ENCODE peak calls at places on chromosomes 1 and 21, in five cellular contexts. C, J, D, H and F are unnamed samples.

GRCh38 chr1:233143266-233143665 is 152.3 kb downstream of the PCNX2 start:
- DNase-seq in C (peak), J (no peak), D (no peak), H (no peak), F (peak)

GRCh38 chr1:22105611-22106207 is 37.2 kb downstream of the WNT4 start:
- DNase-seq in C (peak), J (peak), D (peak), H (no peak), F (peak)

GRCh38 chr21:45823100-45823681 is 158.4 kb upstream of the COL6A1 start:
- DNase-seq in C (no peak), J (no peak), D (no peak), H (no peak), F (no peak)

GRCh38 chr1:61184035-61184713 is 101.8 kb downstream of the NFIA start:
- DNase-seq in C (no peak), J (peak), D (peak), H (no peak), F (peak)

GRCh38 chr1:223363057-223363855 is 720 bp downstream of the SUSD4 start:
- DNase-seq in C (peak), J (peak), D (peak), H (no peak), F (no peak)

GRCh38 chr1:14590781-14591180 is 7.7 kb upstream of the KAZN start:
- DNase-seq in C (peak), J (no peak), D (no peak), H (no peak), F (no peak)

GRCh38 chr1:32224285-32224684 is 2.1 kb downstream of the EIF3I start:
- DNase-seq in C (no peak), J (no peak), D (no peak), H (no peak), F (no peak)

GRCh38 chr1:167515461-167515860 is 2.9 kb downstream of the CD247 start:
- DNase-seq in C (no peak), J (no peak), D (no peak), H (no peak), F (no peak)

GRCh38 chr1:3799976-3800685 is 3.8 kb upstream of the LRRC47 start:
- DNase-seq in C (no peak), J (no peak), D (no peak), H (no peak), F (no peak)

GRCh38 chr1:168148916-168149315 is 12.2 kb upstream of the GPR161 start:
- DNase-seq in C (no peak), J (no peak), D (no peak), H (peak), F (no peak)

GRCh38 chr1:152408664-152409063 is 5.4 kb downstream of the CRNN start:
- DNase-seq in C (no peak), J (no peak), D (no peak), H (no peak), F (no peak)

GRCh38 chr1:7470904-7471638 is 300.0 kb upstream of the VAMP3 start:
- DNase-seq in C (no peak), J (peak), D (peak), H (peak), F (no peak)

GRCh38 chr1:204544321-204544720 is 28.1 kb downstream of the MDM4 start:
- DNase-seq in C (no peak), J (peak), D (no peak), H (no peak), F (no peak)

GRCh38 chr21:45150630-45151265 is 76.4 kb downstream of the ADARB1 start:
- DNase-seq in C (no peak), J (no peak), D (no peak), H (no peak), F (no peak)

GRCh38 chr21:33299181-33299752 is 25.5 kb upstream of the IFNAR1 start:
- DNase-seq in C (peak), J (no peak), D (no peak), H (peak), F (no peak)

GRCh38 chr1:34984435-34985062 is 598 bp downstream of the TMEM35B start:
- DNase-seq in C (peak), J (peak), D (peak), H (no peak), F (no peak)

GRCh38 chr1:108561731-108562326 is 1.9 kb downstream of the EEIG2 start:
- DNase-seq in C (peak), J (no peak), D (peak), H (no peak), F (no peak)

GRCh38 chr1:210360852-210361477 is 32.3 kb downstream of the HHAT start:
- DNase-seq in C (peak), J (peak), D (peak), H (no peak), F (no peak)

GRCh38 chr1:112231331-112231730 is 164.7 kb upstream of the CTTNBP2NL start:
- DNase-seq in C (no peak), J (no peak), D (no peak), H (no peak), F (no peak)

GRCh38 chr1:231693361-231694080 is 66.9 kb downstream of the DISC1 start:
- DNase-seq in C (no peak), J (no peak), D (no peak), H (no peak), F (no peak)

GRCh38 chr21:38619865-38620513 is 121.7 kb upstream of the ERG start:
- DNase-seq in C (no peak), J (no peak), D (no peak), H (no peak), F (no peak)

GRCh38 chr1:3785458-3786157 is 10.7 kb downstream of the LRRC47 start:
- DNase-seq in C (peak), J (no peak), D (peak), H (no peak), F (no peak)

GRCh38 chr1:161730050-161730564 is 8.8 kb downstream of the FCRLB start:
- DNase-seq in C (no peak), J (peak), D (no peak), H (no peak), F (no peak)

GRCh38 chr1:210099921-210100320 is 132.7 kb upstream of the SERTAD4 start:
- DNase-seq in C (no peak), J (no peak), D (no peak), H (no peak), F (no peak)

GRCh38 chr1:240611228-240611618 is 732 bp downstream of the GREM2 start:
- DNase-seq in C (no peak), J (no peak), D (peak), H (no peak), F (no peak)

GRCh38 chr21:20591294-20591693 is 406.9 kb upstream of the NCAM2 start:
- DNase-seq in C (peak), J (no peak), D (no peak), H (no peak), F (no peak)

GRCh38 chr1:175221548-175222175 is 29.1 kb upstream of the KIAA0040 start:
- DNase-seq in C (peak), J (no peak), D (no peak), H (no peak), F (no peak)

GRCh38 chr1:231855966-231856365 is 229.4 kb downstream of the DISC1 start:
- DNase-seq in C (no peak), J (no peak), D (no peak), H (no peak), F (no peak)

GRCh38 chr1:45493116-45493697 is 2.2 kb upstream of the TESK2 start:
- DNase-seq in C (peak), J (peak), D (peak), H (no peak), F (no peak)

GRCh38 chr1:206955476-206956312 is 9.4 kb upstream of the PIGR start:
- DNase-seq in C (peak), J (no peak), D (no peak), H (no peak), F (no peak)

GRCh38 chr1:2093636-2094035 is 43.4 kb downstream of the PRKCZ start:
- DNase-seq in C (no peak), J (no peak), D (no peak), H (no peak), F (no peak)

GRCh38 chr1:2090216-2090890 is 40.1 kb downstream of the PRKCZ start:
- DNase-seq in C (no peak), J (no peak), D (no peak), H (no peak), F (no peak)

GRCh38 chr1:2089051-2089450 is 38.8 kb downstream of the PRKCZ start:
- DNase-seq in C (no peak), J (no peak), D (no peak), H (no peak), F (no peak)

GRCh38 chr1:2093055-2093454 is 42.8 kb downstream of the PRKCZ start:
- DNase-seq in C (no peak), J (no peak), D (no peak), H (no peak), F (no peak)

GRCh38 chr1:2091611-2092604 is 41.7 kb downstream of the PRKCZ start:
- DNase-seq in C (peak), J (no peak), D (no peak), H (no peak), F (no peak)
- H3K9ac ChIP-seq in C (no peak), J (no peak), D (no peak), H (no peak), F (no peak)

GRCh38 chr21:35593000-35593502 is 467.3 kb downstream of the SETD4 start:
- DNase-seq in C (peak), J (peak), D (no peak), H (no peak), F (no peak)
- H3K9ac ChIP-seq in C (no peak), J (no peak), D (no peak), H (no peak), F (no peak)

GRCh38 chr1:16218674-16219071 is 6.2 kb upstream of the ARHGEF19 start:
- DNase-seq in C (no peak), J (no peak), D (no peak), H (no peak), F (no peak)

GRCh38 chr1:16218014-16218673 is 5.7 kb upstream of the ARHGEF19 start:
- DNase-seq in C (no peak), J (no peak), D (no peak), H (no peak), F (no peak)

GRCh38 chr1:16215882-16216753 is 3.7 kb upstream of the ARHGEF19 start:
- DNase-seq in C (peak), J (peak), D (peak), H (peak), F (no peak)

GRCh38 chr1:16220101-16220500 is 7.6 kb upstream of the ARHGEF19 start:
- DNase-seq in C (no peak), J (no peak), D (no peak), H (no peak), F (no peak)

DNA sequence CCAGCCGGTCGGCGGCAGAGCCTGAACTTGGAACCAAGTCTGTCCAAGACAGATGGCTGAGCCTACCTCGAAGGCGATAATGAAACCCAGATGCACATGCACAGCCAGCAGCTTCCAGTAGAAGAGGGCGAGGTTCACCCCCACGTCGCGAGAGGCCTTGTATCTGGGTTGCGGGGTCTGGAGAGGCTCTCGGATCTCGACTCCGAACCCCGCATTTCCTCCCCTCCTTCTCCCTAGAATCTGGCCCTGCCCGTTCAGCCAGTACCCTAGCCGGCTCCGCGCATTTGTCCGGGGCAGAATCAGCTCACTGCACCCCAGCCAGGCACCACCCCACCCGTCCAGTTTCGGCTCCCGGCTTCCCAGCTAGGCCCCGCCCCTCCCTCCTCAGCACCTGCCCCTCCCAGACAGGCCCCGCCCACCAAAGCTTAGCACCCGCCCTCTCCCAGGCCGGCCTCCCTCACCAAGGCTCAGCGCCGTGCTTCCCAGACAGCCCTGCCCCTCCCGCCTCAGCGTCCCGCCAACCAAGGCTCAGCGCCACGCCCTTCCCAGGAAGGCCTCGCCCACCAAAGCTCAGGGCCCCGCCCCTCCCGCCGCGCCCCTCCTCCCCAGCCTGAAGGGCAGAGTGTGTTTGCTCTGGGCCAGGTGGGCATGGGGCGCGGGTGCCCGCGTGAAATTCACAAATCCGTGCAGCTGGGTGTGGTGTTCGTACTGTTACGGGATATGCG is 4.8 kb upstream of the ARHGEF19 start:
- DNase-seq in C (peak), J (peak), D (peak), H (peak), F (peak)
- H3K9ac ChIP-seq in C (peak), J (peak), D (peak), H (no peak), F (peak)

GRCh38 chr1:186974774-186975181 is 146.0 kb downstream of the PLA2G4A start:
- DNase-seq in C (no peak), J (peak), D (peak), H (no peak), F (peak)
- H3K9ac ChIP-seq in C (no peak), J (no peak), D (peak), H (no peak), F (peak)

GRCh38 chr1:79790950-79791349 is 784.4 kb upstream of the ADGRL4 start:
- DNase-seq in C (no peak), J (peak), D (no peak), H (no peak), F (no peak)

GRCh38 chr1:79796434-79796833 is 789.9 kb upstream of the ADGRL4 start:
- DNase-seq in C (no peak), J (no peak), D (no peak), H (no peak), F (no peak)

GRCh38 chr1:79787631-79788030 is 781.1 kb upstream of the ADGRL4 start:
- DNase-seq in C (no peak), J (no peak), D (no peak), H (no peak), F (no peak)

GRCh38 chr1:79792212-79792575 is 785.7 kb upstream of the ADGRL4 start:
- DNase-seq in C (no peak), J (peak), D (no peak), H (no peak), F (no peak)

DNA sequence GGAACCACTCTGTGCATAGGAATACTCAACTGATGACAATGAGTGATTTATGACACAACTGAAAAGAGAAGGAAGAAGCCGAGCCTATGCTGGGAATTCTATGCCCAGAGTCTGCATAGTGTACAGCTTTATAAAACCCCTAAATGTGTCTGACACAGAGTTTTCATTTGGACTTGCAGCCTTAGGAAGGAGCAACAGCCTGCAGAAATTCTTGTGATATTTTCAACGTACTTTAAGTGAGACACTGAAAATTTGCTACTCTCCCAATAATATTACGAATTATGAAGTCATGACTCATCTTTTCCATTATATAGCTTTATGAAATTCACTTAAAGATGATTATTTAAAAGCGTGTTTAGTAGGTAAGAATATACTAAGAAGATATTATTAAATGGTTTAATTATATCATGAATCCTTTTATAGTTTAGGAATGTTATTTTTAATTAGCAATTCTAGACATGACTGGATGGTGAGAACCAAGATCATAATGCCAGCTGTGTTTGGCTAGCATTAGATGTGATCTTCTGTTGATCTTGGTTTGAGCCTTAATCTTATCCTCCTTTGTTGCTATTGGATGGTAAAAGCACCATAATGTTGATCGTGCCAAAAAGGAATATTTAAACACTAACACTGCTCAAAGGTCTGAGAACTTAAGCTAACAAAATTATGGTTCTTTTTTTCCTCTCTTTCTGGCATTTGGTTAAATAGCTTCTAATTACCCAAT is 785.1 kb upstream of the ADGRL4 start:
- DNase-seq in C (no peak), J (no peak), D (no peak), H (no peak), F (no peak)
- H3K9ac ChIP-seq in C (no peak), J (no peak), D (no peak), H (no peak), F (no peak)

GRCh38 chr1:200895801-200896570 is 1.3 kb downstream of the INAVA start:
- DNase-seq in C (no peak), J (no peak), D (no peak), H (no peak), F (no peak)

GRCh38 chr1:200894712-200895447 is at the start of gene INAVA:
- DNase-seq in C (no peak), J (no peak), D (no peak), H (no peak), F (no peak)

GRCh38 chr1:200895448-200895799 is 724 bp downstream of the INAVA start:
- DNase-seq in C (no peak), J (no peak), D (no peak), H (no peak), F (no peak)

GRCh38 chr1:200897188-200897710 is 2.5 kb downstream of the INAVA start:
- DNase-seq in C (no peak), J (no peak), D (no peak), H (no peak), F (no peak)

DNA sequence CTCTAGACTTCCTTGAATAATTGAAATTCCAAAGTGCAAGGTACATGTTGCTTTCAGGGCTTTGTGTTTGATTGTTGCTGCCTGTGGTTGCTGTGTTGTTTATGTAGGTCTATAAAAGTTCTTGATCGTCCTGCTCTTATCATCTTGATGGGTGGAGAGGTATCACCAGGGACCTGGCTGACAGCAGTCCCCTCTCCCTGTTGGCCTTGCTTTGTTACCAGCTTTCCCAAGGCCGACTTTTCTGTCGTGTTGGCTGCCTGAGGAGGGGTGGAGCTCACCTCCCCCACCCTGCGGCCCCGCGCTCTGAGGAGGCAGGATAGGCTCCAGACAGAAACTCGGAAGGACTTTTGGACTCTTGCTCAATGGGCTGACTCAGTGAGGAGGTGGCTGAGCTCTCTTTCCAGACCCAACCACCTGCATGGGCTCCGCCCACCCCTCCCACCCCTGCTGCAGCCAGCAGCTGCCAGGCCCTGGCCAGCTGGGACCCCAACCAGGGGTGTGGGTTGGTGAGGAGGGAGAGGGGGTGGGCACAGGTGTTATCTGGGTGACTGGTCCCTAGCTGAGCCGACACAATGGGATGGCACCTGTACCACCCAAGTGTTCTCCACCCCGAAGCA is 2.0 kb downstream of the INAVA start:
- DNase-seq in C (peak), J (no peak), D (no peak), H (no peak), F (no peak)
- H3K9ac ChIP-seq in C (no peak), J (no peak), D (no peak), H (no peak), F (no peak)

GRCh38 chr21:25579402-25580016 is 27.8 kb downstream of the MRPL39 start:
- DNase-seq in C (no peak), J (no peak), D (no peak), H (no peak), F (no peak)

GRCh38 chr21:25582888-25583287 is 24.4 kb downstream of the MRPL39 start:
- DNase-seq in C (no peak), J (no peak), D (no peak), H (no peak), F (no peak)

GRCh38 chr21:25582164-25582563 is 25.1 kb downstream of the MRPL39 start:
- DNase-seq in C (no peak), J (no peak), D (no peak), H (no peak), F (no peak)

GRCh38 chr21:25577765-25578069 is 29.6 kb downstream of the MRPL39 start:
- DNase-seq in C (no peak), J (no peak), D (no peak), H (no peak), F (no peak)

DNA sequence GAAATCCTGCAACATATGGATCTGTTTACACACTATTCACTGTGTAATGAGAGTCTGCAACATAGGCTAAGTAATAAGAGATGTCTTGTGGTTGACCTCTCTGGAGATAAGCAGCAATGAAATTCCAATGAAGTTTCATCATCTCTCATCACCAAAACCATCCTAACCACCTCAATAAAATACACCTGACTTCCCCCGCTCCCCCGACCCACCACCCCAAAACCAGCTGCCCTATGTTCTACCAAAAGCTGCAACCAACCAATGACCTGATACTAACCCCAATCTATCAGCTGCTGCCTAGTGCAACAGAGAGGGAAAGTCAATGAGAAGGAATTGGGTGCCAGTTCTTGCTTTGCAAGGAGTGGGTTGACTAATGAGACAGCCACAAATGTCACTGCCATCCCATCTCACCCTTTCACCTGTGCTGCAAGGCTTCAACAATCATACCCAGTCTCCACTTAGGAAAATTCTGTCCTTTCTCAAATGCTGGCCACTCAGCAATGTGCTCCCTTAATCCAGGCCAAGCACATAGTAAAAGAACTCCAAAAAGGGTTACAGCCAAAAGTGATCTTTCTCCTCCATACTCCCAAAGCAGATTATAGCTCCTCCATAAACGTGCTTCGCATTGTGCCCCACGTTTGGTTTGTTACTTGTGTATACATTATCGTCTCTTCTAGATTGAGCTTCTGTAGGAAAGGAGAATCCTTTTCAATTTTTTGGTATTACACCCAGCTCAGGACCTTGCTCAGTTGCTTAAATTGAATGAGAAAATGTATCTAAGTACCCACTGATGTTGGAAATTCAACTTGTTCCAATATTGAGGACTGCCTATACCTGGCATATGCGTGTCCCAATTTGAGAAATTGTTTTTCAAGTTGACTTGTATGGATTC is 29.0 kb downstream of the MRPL39 start:
- DNase-seq in C (peak), J (peak), D (no peak), H (peak), F (no peak)
- H3K9ac ChIP-seq in C (no peak), J (no peak), D (no peak), H (no peak), F (no peak)